ENCODE peak calls at places on chromosomes 1 and 21, in six cellular contexts. X, J, R, M, G and D are unnamed samples. For H4K20me1, the result is how much of the 10 kb centered on the place peaks cover.

GRCh38 chr1:9787702-9788101 is 36.1 kb downstream of the CLSTN1 start:
- DNase-seq in X (no peak), M (no peak), G (no peak), R (no peak), J (no peak), D (no peak)

GRCh38 chr1:159275891-159276290 is 26.2 kb upstream of the FCER1A start:
- DNase-seq in G (no peak), X (no peak), J (no peak), M (no peak), R (no peak), D (no peak)

GRCh38 chr1:178609015-178609414 is 96.1 kb downstream of the TEX35 start:
- DNase-seq in J (peak), G (peak), M (no peak), X (peak), R (peak), D (peak)

GRCh38 chr1:155200920-155201319 is 6.8 kb downstream of the THBS3 start:
- DNase-seq in X (no peak), M (no peak), G (no peak), J (no peak), R (no peak), D (peak)

GRCh38 chr1:77044133-77044849 is 174.9 kb downstream of the PIGK start:
- DNase-seq in J (peak), G (peak), R (peak), X (peak), M (no peak), D (no peak)

GRCh38 chr1:226989081-226989747 is 49.1 kb downstream of the COQ8A start:
- DNase-seq in G (no peak), R (no peak), J (no peak), X (no peak), M (no peak), D (no peak)

GRCh38 chr1:206911064-206911663 is 10.6 kb downstream of the FCMR start:
- DNase-seq in M (no peak), G (peak), J (peak), R (peak), X (peak), D (peak)

GRCh38 chr1:196155586-196155985 is 452.7 kb downstream of the KCNT2 start:
- DNase-seq in G (no peak), X (no peak), R (no peak), M (no peak), J (no peak), D (no peak)

GRCh38 chr21:43645414-43645891 is 13.8 kb downstream of the HSF2BP start:
- DNase-seq in J (peak), R (peak), M (peak), G (peak), X (peak), D (peak)

GRCh38 chr1:90919900-90920299 is 101.9 kb downstream of the ZNF644 start:
- DNase-seq in M (no peak), R (peak), X (peak), G (peak), J (peak), D (no peak)

GRCh38 chr1:177464682-177465081 is 293.9 kb downstream of the BRINP2 start:
- DNase-seq in M (no peak), X (no peak), J (no peak), G (no peak), R (no peak), D (no peak)
- H3K4me2 ChIP-seq in M (no peak), X (no peak), J (no peak), G (no peak), R (no peak), D (no peak)

GRCh38 chr1:188895611-188896010 is 1582.1 kb downstream of the BRINP3 start:
- DNase-seq in M (no peak), X (no peak), R (no peak), J (no peak), G (no peak), D (no peak)
- H4K20me1 ChIP-seq in M (under half), X (under half), R (under half), J (under half), G (under half), D (under half)

GRCh38 chr21:25459993-25460392 is 147.3 kb downstream of the MRPL39 start:
- DNase-seq in G (no peak), M (no peak), R (no peak), J (no peak), X (no peak), D (no peak)

GRCh38 chr21:25457946-25458345 is 149.3 kb downstream of the MRPL39 start:
- DNase-seq in X (no peak), M (no peak), J (no peak), G (no peak), R (no peak), D (no peak)

GRCh38 chr21:25457411-25457810 is 149.9 kb downstream of the MRPL39 start:
- DNase-seq in G (peak), X (peak), R (peak), J (peak), M (no peak), D (peak)

GRCh38 chr21:25459365-25459764 is 147.9 kb downstream of the MRPL39 start:
- DNase-seq in J (no peak), X (no peak), R (no peak), M (no peak), G (no peak), D (no peak)

DNA sequence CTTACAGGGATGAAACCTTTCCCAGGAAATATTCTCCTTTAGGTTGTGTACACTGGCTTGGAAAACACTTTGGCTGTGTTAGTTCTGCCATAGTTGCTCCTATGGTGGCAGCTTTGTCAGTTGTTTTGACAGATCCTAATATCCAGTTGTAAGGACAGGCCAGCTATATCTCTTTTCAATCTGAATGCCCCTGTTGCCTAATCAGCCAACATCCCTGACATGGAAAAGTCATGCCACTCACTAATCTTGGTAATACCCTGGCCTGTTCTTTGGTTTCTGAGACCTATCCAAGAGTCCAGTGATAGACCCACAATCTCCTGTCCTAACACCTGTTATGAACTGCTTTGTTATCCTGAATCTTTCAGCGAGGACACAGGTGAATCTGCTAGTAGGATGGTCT is 148.8 kb downstream of the MRPL39 start:
- DNase-seq in R (no peak), X (no peak), G (no peak), M (no peak), J (no peak), D (no peak)
- H3K4me2 ChIP-seq in R (no peak), X (no peak), G (no peak), M (no peak), J (no peak), D (no peak)

GRCh38 chr1:54300395-54300794 is 100.4 kb downstream of the MRPL37 start:
- DNase-seq in R (no peak), J (no peak), G (no peak), M (no peak), X (no peak), D (no peak)

GRCh38 chr1:54298284-54299033 is 98.5 kb downstream of the MRPL37 start:
- DNase-seq in G (no peak), R (peak), X (no peak), J (no peak), M (no peak), D (no peak)

GRCh38 chr1:54296666-54297065 is 96.7 kb downstream of the MRPL37 start:
- DNase-seq in R (no peak), M (no peak), G (no peak), J (no peak), X (no peak), D (no peak)

GRCh38 chr1:54297596-54298283 is 97.8 kb downstream of the MRPL37 start:
- DNase-seq in R (no peak), X (no peak), G (no peak), J (no peak), M (no peak), D (no peak)

DNA sequence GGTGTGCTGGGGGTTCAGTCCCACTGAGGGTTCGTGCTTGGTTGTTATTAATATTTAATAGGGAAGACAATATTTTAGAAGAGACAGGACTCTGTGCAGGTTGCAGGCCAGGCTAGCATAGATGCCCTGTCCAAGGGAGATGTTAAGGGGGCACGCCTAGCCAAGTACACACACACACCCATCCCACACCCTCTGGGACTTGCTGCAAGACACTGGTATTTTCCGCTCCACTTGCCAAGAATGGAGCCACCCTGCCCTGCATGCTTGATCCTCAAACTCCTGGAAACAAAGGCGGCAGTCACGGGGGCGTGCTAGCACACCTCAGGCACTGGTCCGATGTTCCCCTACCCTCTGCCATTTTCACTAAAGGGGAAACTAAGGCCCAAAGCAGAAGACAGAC is 99.1 kb downstream of the MRPL37 start:
- DNase-seq in R (no peak), G (no peak), J (no peak), X (peak), M (no peak), D (no peak)
- H4K20me1 ChIP-seq in R (under half), G (under half), J (under half), X (under half), M (under half), D (under half)

DNA sequence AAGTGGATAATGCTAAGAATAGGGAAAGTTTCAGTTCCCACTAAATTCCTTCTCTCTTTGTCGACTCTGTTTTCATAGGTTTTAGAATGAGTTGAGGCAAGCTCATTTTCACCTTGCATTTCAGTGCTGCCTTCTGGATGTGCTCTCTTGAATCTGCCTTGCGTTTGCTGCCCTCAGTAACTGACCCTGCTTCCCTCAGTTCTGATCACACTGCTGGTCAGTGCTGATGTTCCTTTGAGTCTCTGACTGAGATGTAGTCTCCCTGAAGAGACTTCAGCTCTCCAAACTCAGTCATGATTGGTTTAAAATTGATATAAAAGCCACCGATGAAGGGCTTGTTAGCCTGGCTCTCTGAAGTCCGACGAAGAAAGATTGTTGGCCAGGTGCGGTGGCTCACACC is 25.2 kb upstream of the HMGN1 start:
- DNase-seq in J (no peak), R (no peak), M (no peak), X (no peak), G (no peak), D (no peak)
- H3K4me2 ChIP-seq in J (peak), R (no peak), M (no peak), X (no peak), G (no peak), D (peak)

DNA sequence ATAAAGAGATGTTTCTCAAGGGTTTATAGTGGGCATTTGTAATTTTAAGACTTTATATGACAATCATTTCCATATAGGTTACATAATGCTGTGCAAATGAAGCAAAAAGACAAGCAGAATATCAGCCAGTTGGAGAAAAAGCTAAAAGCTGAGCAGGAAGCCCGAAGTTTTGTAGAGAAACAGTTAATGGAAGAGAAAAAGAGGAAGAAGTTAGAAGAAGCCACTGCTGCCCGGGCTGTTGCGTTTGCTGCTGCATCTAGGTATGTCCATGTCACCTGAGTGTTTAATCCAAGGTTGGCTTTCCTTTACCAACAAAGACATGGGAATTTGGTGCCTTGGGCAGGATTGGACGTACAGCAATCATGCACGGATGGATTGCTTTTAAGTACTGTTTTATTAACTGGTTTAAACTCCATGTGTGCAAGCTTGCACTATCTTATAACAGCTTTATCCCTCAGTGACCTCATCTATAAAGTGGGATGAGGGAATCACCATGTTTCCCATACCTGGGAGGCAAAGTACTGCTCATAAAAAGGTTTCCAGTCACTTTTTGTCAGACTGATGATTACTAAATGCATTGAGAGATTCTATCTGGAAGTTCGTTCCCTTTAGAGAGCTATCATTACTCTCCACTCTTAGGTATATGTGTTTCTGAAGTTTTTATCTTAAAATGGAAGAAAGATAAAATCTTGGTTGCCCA is 55.0 kb downstream of the MACO1 start:
- DNase-seq in R (no peak), G (no peak), M (no peak), J (no peak), X (no peak), D (no peak)
- H4K20me1 ChIP-seq in R (under half), G (under half), M (under half), J (under half), X (under half), D (under half)

GRCh38 chr1:44523747-44524146 is 118.7 kb downstream of the RNF220 start:
- DNase-seq in G (no peak), M (peak), R (no peak), X (no peak), J (no peak), D (no peak)
- H3K4me2 ChIP-seq in G (no peak), M (peak), R (no peak), X (no peak), J (no peak), D (no peak)

GRCh38 chr1:53334312-53334711 is 6.4 kb upstream of the LRP8 start:
- DNase-seq in X (no peak), J (no peak), R (no peak), G (no peak), M (peak), D (no peak)

GRCh38 chr1:53337499-53337898 is 9.6 kb upstream of the LRP8 start:
- DNase-seq in R (no peak), M (peak), X (no peak), J (no peak), G (no peak), D (no peak)

GRCh38 chr1:53335661-53336060 is 7.8 kb upstream of the LRP8 start:
- DNase-seq in J (no peak), X (no peak), M (no peak), G (no peak), R (no peak), D (no peak)

GRCh38 chr1:53334781-53335180 is 6.9 kb upstream of the LRP8 start:
- DNase-seq in R (no peak), G (no peak), X (no peak), J (no peak), M (peak), D (no peak)

GRCh38 chr1:53336146-53336545 is 8.3 kb upstream of the LRP8 start:
- DNase-seq in G (no peak), J (no peak), R (no peak), X (no peak), M (no peak), D (no peak)
- H4K20me1 ChIP-seq in G (under half), J (under half), R (under half), X (under half), M (under half), D (under half)

GRCh38 chr1:203557390-203557789 is 63.4 kb downstream of the OPTC start:
- DNase-seq in X (peak), M (no peak), J (peak), R (peak), G (peak), D (no peak)
- H3K4me2 ChIP-seq in X (peak), M (no peak), J (peak), R (peak), G (peak), D (peak)

GRCh38 chr1:200904772-200905171 is 10.1 kb downstream of the INAVA start:
- DNase-seq in J (no peak), R (no peak), X (no peak), M (no peak), G (no peak), D (no peak)
- H4K20me1 ChIP-seq in J (under half), R (under half), X (under half), M (under half), G (under half), D (under half)